ENCODE peak calls at places on chromosome 19, in four cellular contexts. O is frontal cortex; D is activated naive CD4-positive, alpha-beta T cell; K is dermis blood vessel endothelial cell. G is an unnamed sample.

GRCh38 chr19:41696402-41697197 is 8.5 kb upstream of the CEACAM7 start:
- DNase-seq in O (no peak), K (peak), D (no peak), G (peak)

GRCh38 chr19:49912965-49913685 is 15.9 kb upstream of the ATF5 start:
- DNase-seq in K (no peak), O (no peak), D (no peak), G (no peak)

GRCh38 chr19:29724102-29724641 is 9.1 kb upstream of the C19orf12 start:
- DNase-seq in D (no peak), O (no peak), K (peak), G (peak)

GRCh38 chr19:19661675-19662251 is 1.7 kb downstream of the ATP13A1 start:
- DNase-seq in D (no peak), K (no peak), O (no peak), G (peak)

GRCh38 chr19:12482505-12482886 is 2.1 kb downstream of the ZNF709 start:
- DNase-seq in O (no peak), D (no peak), K (peak), G (no peak)

GRCh38 chr19:42352216-42352892 is 26.9 kb downstream of the MEGF8 start:
- DNase-seq in K (no peak), O (peak), D (no peak), G (peak)

GRCh38 chr19:46860846-46861690 is at the start of gene ARHGAP35:
- DNase-seq in O (peak), K (no peak), D (no peak), G (peak)

GRCh38 chr19:40253611-40254092 is 27.2 kb upstream of the CCNP start:
- DNase-seq in D (no peak), O (no peak), K (no peak), G (no peak)

GRCh38 chr19:1315470-1316166 is 29.9 kb downstream of the EFNA2 start:
- DNase-seq in D (no peak), K (peak), O (peak), G (peak)

G was measured in A673.